ENCODE peak calls at places on chromosome 17, in six cellular contexts. Y, J, C, O, G and L are unnamed samples.

GRCh38 chr17:76262732-76263344 is 2.3 kb upstream of the UBALD2 start:
- DNase-seq in J (no peak), Y (no peak), C (no peak), G (peak), O (no peak), L (no peak)

GRCh38 chr17:81509687-81510523 is 2.7 kb downstream of the ACTG1 start:
- DNase-seq in C (no peak), O (peak), Y (no peak), J (peak), G (no peak), L (no peak)

GRCh38 chr17:38864636-38865398 is 5.0 kb upstream of the LASP1 start:
- DNase-seq in J (no peak), Y (no peak), G (no peak), O (peak), C (no peak), L (no peak)

GRCh38 chr17:42680331-42680808 is 1.3 kb downstream of the CCR10 start:
- DNase-seq in J (no peak), C (no peak), G (peak), Y (no peak), O (peak), L (no peak)

GRCh38 chr17:48259710-48260291 is 152.2 kb downstream of the SNX11 start:
- DNase-seq in C (no peak), G (no peak), Y (no peak), O (peak), J (no peak), L (no peak)

GRCh38 chr17:65527857-65528591 is 33.4 kb downstream of the AXIN2 start:
- DNase-seq in J (no peak), Y (no peak), G (no peak), O (no peak), C (no peak), L (no peak)

GRCh38 chr17:18976201-18976600 is 24.2 kb downstream of the SLC5A10 start:
- DNase-seq in J (no peak), O (no peak), G (no peak), C (no peak), Y (no peak), L (no peak)

GRCh38 chr17:73628642-73629552 is 15.3 kb downstream of the SDK2 start:
- DNase-seq in J (no peak), C (no peak), G (no peak), Y (no peak), O (no peak), L (no peak)

GRCh38 chr17:76727745-76728456 is 1.3 kb downstream of the METTL23 start:
- DNase-seq in C (no peak), J (no peak), G (no peak), O (no peak), Y (no peak), L (no peak)

GRCh38 chr17:68357886-68358285 is 66.6 kb downstream of the ARSG start:
- DNase-seq in O (no peak), J (no peak), Y (no peak), C (no peak), G (no peak), L (no peak)